ENCODE peak calls at places on chromosomes 6 and 20, in six cellular contexts. M is AG04450, C is right atrium auricular region, A is mucosa of descending colon, V is heart left ventricle, Y is left ventricle myocardium inferior. U is an unnamed sample.

GRCh38 chr20:50588034-50588736 is 78.0 kb downstream of the PTPN1 start:
- DNase-seq in V (peak; percentile 76), C (peak; percentile 66), Y (peak; percentile 71), M (no peak), A (peak; percentile 84), U (peak; percentile 47)

GRCh38 chr6:131292145-131292938 is 157.1 kb downstream of the AKAP7 start:
- DNase-seq in C (no peak), M (no peak), V (no peak), Y (no peak), A (no peak), U (no peak)

GRCh38 chr6:28922841-28923317 is 906 bp downstream of the TRIM27 start:
- DNase-seq in V (peak; percentile 63), M (no peak), Y (peak; percentile 47), A (peak; percentile 53), C (no peak), U (peak; percentile 21)

GRCh38 chr6:168916576-168917207 is 337.0 kb downstream of the THBS2 start:
- DNase-seq in Y (peak; percentile 19), A (no peak), V (no peak), C (no peak), M (no peak), U (peak; percentile 82)

GRCh38 chr6:45494734-45495133 is 117.0 kb upstream of the SUPT3H start:
- DNase-seq in M (no peak), V (no peak), C (no peak), A (no peak), Y (no peak), U (no peak)

GRCh38 chr6:85865665-85866372 is 223.1 kb upstream of the SYNCRIP start:
- DNase-seq in A (peak; percentile 48), C (no peak), Y (no peak), M (no peak), V (no peak), U (peak; percentile 56)

GRCh38 chr20:33653218-33653899 is 8.8 kb upstream of the C20orf144 start:
- DNase-seq in Y (peak; percentile 47), M (no peak), A (peak; percentile 76), C (peak; percentile 82), V (peak; percentile 61), U (peak; percentile 65)

GRCh38 chr6:167550936-167551633 is 226.2 kb downstream of the TTLL2 start:
- DNase-seq in V (peak; percentile 91), A (peak; percentile 52), Y (peak; percentile 95), C (peak; percentile 82), M (no peak), U (no peak)

GRCh38 chr20:44627364-44628010 is 24.0 kb downstream of the ADA start:
- DNase-seq in M (no peak), A (no peak), Y (no peak), C (no peak), V (no peak), U (no peak)

GRCh38 chr20:49631074-49631716 is 63.3 kb upstream of the PTGIS start:
- DNase-seq in Y (no peak), A (no peak), M (no peak), C (no peak), V (no peak), U (no peak)

GRCh38 chr6:155313602-155314091 is 637 bp downstream of the TFB1M start:
- DNase-seq in A (peak; percentile 40), V (no peak), C (no peak), M (no peak), Y (no peak), U (peak; percentile 7)

GRCh38 chr20:5448449-5449118 is 131.8 kb upstream of the PROKR2 start:
- DNase-seq in Y (no peak), M (peak; percentile 2), A (peak; percentile 80), C (no peak), V (no peak), U (peak; percentile 27)

GRCh38 chr6:106922626-106923025 is 51.9 kb downstream of the CD24 start:
- DNase-seq in M (no peak), Y (no peak), V (no peak), C (no peak), A (no peak), U (no peak)

GRCh38 chr6:51199733-51200132 is 381.1 kb downstream of the TFAP2B start:
- DNase-seq in A (no peak), Y (no peak), C (no peak), M (no peak), V (no peak), U (no peak)

GRCh38 chr20:56373942-56374341 is 15.2 kb downstream of the FAM210B start:
- DNase-seq in C (no peak), M (peak; percentile 90), V (no peak), A (no peak), Y (no peak), U (peak; percentile 99)

GRCh38 chr20:49151437-49151836 is 36.7 kb downstream of the STAU1 start:
- DNase-seq in Y (no peak), M (no peak), V (no peak), A (no peak), C (no peak), U (no peak)

GRCh38 chr6:136035378-136036070 is 184.0 kb downstream of the PDE7B start:
- DNase-seq in Y (no peak), M (no peak), A (no peak), V (peak; percentile 41), C (no peak), U (peak; percentile 59)

GRCh38 chr6:7673063-7673536 is 52.8 kb upstream of the BMP6 start:
- DNase-seq in Y (peak; percentile 36), V (peak; percentile 40), M (no peak), C (peak; percentile 63), A (peak; percentile 65), U (peak; percentile 59)

GRCh38 chr6:17493286-17493685 is 99.9 kb downstream of the CAP2 start:
- DNase-seq in A (no peak), C (no peak), M (peak; percentile 30), Y (no peak), V (no peak), U (peak; percentile 59)

GRCh38 chr20:29497261-29497671 is 1760.2 kb upstream of the DEFB115 start:
- DNase-seq in V (no peak), Y (no peak), M (no peak), C (no peak), A (peak; percentile 27), U (peak; percentile 0)

GRCh38 chr6:73858376-73858775 is 162.4 kb downstream of the CD109 start:
- DNase-seq in A (no peak), C (no peak), Y (no peak), M (no peak), V (no peak), U (peak; percentile 58)

GRCh38 chr20:32945710-32946221 is 58.5 kb downstream of the SUN5 start:
- DNase-seq in Y (no peak), V (no peak), C (no peak), A (no peak), M (peak; percentile 3), U (peak; percentile 22)

GRCh38 chr6:41921712-41921998 is 356 bp downstream of the BYSL start:
- DNase-seq in A (no peak), M (no peak), V (no peak), Y (no peak), C (no peak), U (no peak)

DNA sequence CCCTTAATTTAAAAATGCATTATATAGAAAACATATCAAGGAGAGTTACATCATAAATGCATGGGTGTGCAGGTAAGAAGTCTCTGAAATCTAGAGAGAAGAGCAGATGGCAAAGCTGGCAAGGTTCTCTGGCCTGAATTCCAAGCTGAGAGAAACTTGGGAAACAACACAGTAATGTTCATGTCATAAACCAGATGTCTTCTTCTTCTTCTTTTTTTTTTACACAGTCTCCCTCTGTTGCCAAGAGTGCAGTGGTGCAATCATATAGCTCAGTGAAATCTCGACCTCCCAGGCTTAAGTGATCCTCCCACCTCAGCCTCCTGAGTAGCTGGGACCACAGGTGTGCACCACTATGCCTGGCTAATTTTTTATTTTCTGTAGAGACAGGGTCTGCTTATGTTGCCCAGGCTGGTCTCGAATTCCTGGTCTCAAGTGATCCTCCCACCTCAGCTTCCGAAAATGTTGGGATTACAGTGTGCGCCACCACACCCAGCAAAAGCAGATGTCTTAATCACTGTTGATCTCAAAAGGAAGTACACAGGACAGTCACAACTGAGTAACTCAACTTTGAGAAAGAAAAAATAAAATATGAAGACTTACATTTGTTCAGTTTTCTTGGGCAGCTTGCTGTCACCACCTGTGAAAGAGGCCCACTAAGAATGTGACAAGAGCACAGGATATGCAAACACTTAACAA is 77.3 kb downstream of the DNAAF9 start:
- DNase-seq in Y (no peak), A (no peak), V (no peak), C (no peak), M (no peak), U (peak; percentile 88)
- TF ChIP-seq CTCF in Y (no peak), A (no peak), V (no peak), C (no peak), M (peak; percentile 32), U (peak; percentile 36)

GRCh38 chr6:146543940-146544661 is 468 bp downstream of the RAB32 start:
- DNase-seq in M (no peak), V (peak; percentile 32), Y (peak; percentile 30), C (peak; percentile 66), A (peak; percentile 71), U (peak; percentile 64)

GRCh38 chr6:146545608-146546007 is 2.0 kb downstream of the RAB32 start:
- DNase-seq in M (no peak), V (no peak), C (no peak), A (peak; percentile 23), Y (no peak), U (peak; percentile 88)

GRCh38 chr6:146547889-146548288 is 4.3 kb downstream of the RAB32 start:
- DNase-seq in V (no peak), A (no peak), Y (no peak), M (no peak), C (no peak), U (no peak)

GRCh38 chr6:146544783-146545182 is 1.1 kb downstream of the RAB32 start:
- DNase-seq in Y (no peak), A (peak; percentile 17), V (no peak), C (no peak), M (no peak), U (peak; percentile 38)

DNA sequence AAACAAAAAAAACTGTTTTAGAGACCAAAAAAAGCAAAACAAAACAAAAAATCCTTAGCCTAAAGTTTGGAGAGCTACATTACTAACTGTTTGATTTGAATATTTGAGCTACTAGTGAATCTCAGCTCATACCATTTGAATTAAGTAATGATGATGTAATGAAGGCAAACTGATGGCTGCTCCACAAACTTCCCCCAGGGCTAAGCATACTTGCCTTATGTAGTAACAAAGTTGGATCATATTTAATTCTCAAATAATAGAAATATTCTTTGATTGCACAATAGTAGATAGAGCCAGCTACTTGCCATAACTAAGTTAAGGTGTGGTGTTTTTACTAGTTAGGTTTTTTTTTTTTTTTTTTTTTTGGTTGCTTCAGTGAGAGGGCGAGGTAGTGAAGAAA is 2.8 kb downstream of the RAB32 start:
- DNase-seq in V (no peak), C (no peak), Y (no peak), A (no peak), M (peak; percentile 61), U (peak; percentile 93)
- H3K4me3 ChIP-seq in V (peak overlapping the region; percentile 88), C (no peak overlapping the region), Y (peak overlapping the region; percentile 85), A (no peak overlapping the region), M (peak overlapping the region; percentile 93), U (peak overlapping the region; percentile 91)

DNA sequence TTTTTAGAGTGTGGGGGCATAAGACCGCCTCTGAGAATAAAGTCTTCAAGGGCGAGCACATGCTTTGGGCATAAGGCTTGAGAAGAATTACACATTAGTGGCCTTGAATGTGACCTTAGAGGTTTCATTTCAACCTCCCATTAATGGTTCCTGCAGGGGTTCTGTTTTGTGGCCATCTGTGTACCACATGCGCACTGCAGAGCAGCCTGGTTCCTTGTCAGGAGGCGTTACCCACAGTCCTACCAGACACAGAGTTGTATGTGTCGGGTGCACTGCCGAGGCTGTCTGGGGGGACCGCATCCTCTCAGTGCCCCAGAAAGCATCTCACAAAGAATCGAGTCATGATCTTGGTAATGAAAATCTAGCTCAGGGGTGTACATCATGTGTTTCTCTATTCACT is 115.7 kb downstream of the B3GAT2 start:
- DNase-seq in C (no peak), A (no peak), V (no peak), M (no peak), Y (no peak), U (peak; percentile 17)
- TF ChIP-seq CTCF in C (no peak), A (no peak), V (no peak), M (no peak), Y (no peak), U (no peak)

GRCh38 chr20:38725458-38725958 is 1.2 kb downstream of the SLC32A1 start:
- DNase-seq in Y (no peak), A (no peak), C (no peak), V (no peak), M (no peak), U (no peak)
- H3K4me3 ChIP-seq in Y (no peak overlapping the region), A (no peak overlapping the region), C (no peak overlapping the region), V (no peak overlapping the region), M (no peak overlapping the region), U (no peak overlapping the region)

U was measured in AG10803.